ENCODE peak calls at places on chromosomes 16 and 17, in five cellular contexts. One of them, this sample, is unnamed. For H3K9me3 and H3K4me1, the result is how much of the 10 kb centered on the place peaks cover.

GRCh38 chr16:683396-684066 is 603 bp downstream of the JMJD8 start:
- DNase-seq in pancreas: no peak
- DNase-seq in cardiac muscle cell: no peak
- DNase-seq in uterus: no peak
- DNase-seq in keratinocyte: no peak
- DNase-seq in this sample: no peak

GRCh38 chr16:57240872-57241271 is 4.2 kb upstream of the ARL2BP start:
- DNase-seq in pancreas: no peak
- DNase-seq in cardiac muscle cell: no peak
- DNase-seq in uterus: no peak
- DNase-seq in keratinocyte: no peak
- DNase-seq in this sample: no peak

GRCh38 chr16:10992797-10993196 is 48.4 kb downstream of the CLEC16A start:
- DNase-seq in pancreas: no peak
- DNase-seq in cardiac muscle cell: peak
- DNase-seq in uterus: no peak
- DNase-seq in keratinocyte: no peak
- DNase-seq in this sample: no peak

GRCh38 chr16:27982184-27982583 is 81.3 kb downstream of the GSG1L start:
- DNase-seq in pancreas: no peak
- DNase-seq in cardiac muscle cell: no peak
- DNase-seq in uterus: no peak
- DNase-seq in keratinocyte: no peak
- DNase-seq in this sample: peak

GRCh38 chr16:69613283-69614154 is 47.8 kb downstream of the NFAT5 start:
- DNase-seq in pancreas: no peak
- DNase-seq in cardiac muscle cell: peak
- DNase-seq in uterus: no peak
- DNase-seq in keratinocyte: peak
- DNase-seq in this sample: no peak

GRCh38 chr17:8857919-8858318 is 9.6 kb downstream of the PIK3R6 start:
- DNase-seq in pancreas: no peak
- DNase-seq in cardiac muscle cell: peak
- DNase-seq in uterus: no peak
- DNase-seq in keratinocyte: peak
- DNase-seq in this sample: peak

GRCh38 chr17:14545156-14545906 is 244.4 kb downstream of the HS3ST3B1 start:
- DNase-seq in pancreas: no peak
- DNase-seq in cardiac muscle cell: no peak
- DNase-seq in uterus: no peak
- DNase-seq in keratinocyte: no peak
- DNase-seq in this sample: no peak

GRCh38 chr17:17565471-17566365 is 25.8 kb downstream of the PEMT start:
- DNase-seq in pancreas: no peak
- DNase-seq in cardiac muscle cell: no peak
- DNase-seq in uterus: no peak
- DNase-seq in keratinocyte: no peak
- DNase-seq in this sample: no peak

GRCh38 chr16:66970775-66971725 is 10.0 kb downstream of the CES3 start:
- DNase-seq in pancreas: no peak
- DNase-seq in cardiac muscle cell: no peak
- DNase-seq in uterus: no peak
- DNase-seq in keratinocyte: no peak
- DNase-seq in this sample: no peak

GRCh38 chr17:39564201-39564828 is 43.4 kb downstream of the NEUROD2 start:
- DNase-seq in pancreas: no peak
- DNase-seq in cardiac muscle cell: peak
- DNase-seq in uterus: no peak
- DNase-seq in keratinocyte: no peak
- DNase-seq in this sample: no peak

GRCh38 chr17:56000411-56000810 is 152.9 kb upstream of the ANKFN1 start:
- DNase-seq in pancreas: no peak
- DNase-seq in cardiac muscle cell: no peak
- DNase-seq in uterus: no peak
- DNase-seq in keratinocyte: no peak
- DNase-seq in this sample: no peak

DNA sequence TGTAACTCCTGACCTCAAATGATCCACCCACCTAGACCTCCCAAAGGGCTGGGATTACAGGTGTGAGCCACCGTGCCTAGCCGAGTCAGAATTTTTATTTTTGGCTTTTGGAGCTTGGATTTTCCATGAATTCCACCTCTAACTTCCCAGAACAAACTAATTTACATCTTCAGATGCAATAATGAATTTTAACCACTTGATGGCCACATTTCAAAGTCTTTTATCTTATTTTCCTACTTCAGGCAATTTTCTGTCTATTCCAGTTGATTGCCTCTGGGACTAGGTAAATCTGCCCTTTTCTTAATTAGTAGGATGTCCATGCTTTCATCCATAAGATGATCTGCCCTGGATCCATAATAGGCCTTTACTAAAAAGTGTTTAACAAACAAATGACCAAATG is 156.4 kb upstream of the ANKFN1 start:
- DNase-seq in pancreas: no peak
- DNase-seq in cardiac muscle cell: no peak
- DNase-seq in uterus: no peak
- DNase-seq in keratinocyte: no peak
- DNase-seq in this sample: no peak
- TF ChIP-seq CTCF in pancreas: no peak
- TF ChIP-seq CTCF in cardiac muscle cell: no peak
- TF ChIP-seq CTCF in uterus: no peak
- TF ChIP-seq CTCF in keratinocyte: no peak
- TF ChIP-seq CTCF in this sample: no peak

GRCh38 chr17:72887322-72887721 is 205.2 kb downstream of the SLC39A11 start:
- DNase-seq in pancreas: no peak
- DNase-seq in cardiac muscle cell: no peak
- DNase-seq in uterus: no peak
- DNase-seq in keratinocyte: no peak
- DNase-seq in this sample: no peak
- H3K9me3 ChIP-seq in pancreas: under half
- H3K9me3 ChIP-seq in cardiac muscle cell: under half
- H3K9me3 ChIP-seq in uterus: under half
- H3K9me3 ChIP-seq in keratinocyte: under half
- H3K9me3 ChIP-seq in this sample: under half

GRCh38 chr17:75116681-75117080 is 6.9 kb downstream of the ARMC7 start:
- DNase-seq in pancreas: no peak
- DNase-seq in cardiac muscle cell: no peak
- DNase-seq in uterus: no peak
- DNase-seq in keratinocyte: no peak
- DNase-seq in this sample: no peak

GRCh38 chr17:75111777-75112176 is 2.0 kb downstream of the ARMC7 start:
- DNase-seq in pancreas: no peak
- DNase-seq in cardiac muscle cell: no peak
- DNase-seq in uterus: no peak
- DNase-seq in keratinocyte: no peak
- DNase-seq in this sample: no peak

GRCh38 chr17:75113798-75114551 is 4.2 kb downstream of the ARMC7 start:
- DNase-seq in pancreas: peak
- DNase-seq in cardiac muscle cell: peak
- DNase-seq in uterus: peak
- DNase-seq in keratinocyte: peak
- DNase-seq in this sample: peak

GRCh38 chr17:75118307-75118706 is 8.5 kb downstream of the ARMC7 start:
- DNase-seq in pancreas: no peak
- DNase-seq in cardiac muscle cell: no peak
- DNase-seq in uterus: no peak
- DNase-seq in keratinocyte: no peak
- DNase-seq in this sample: no peak

GRCh38 chr17:75115545-75115944 is 5.8 kb downstream of the ARMC7 start:
- DNase-seq in pancreas: no peak
- DNase-seq in cardiac muscle cell: no peak
- DNase-seq in uterus: no peak
- DNase-seq in keratinocyte: no peak
- DNase-seq in this sample: no peak
- H3K4me1 ChIP-seq in pancreas: under half
- H3K4me1 ChIP-seq in cardiac muscle cell: under half
- H3K4me1 ChIP-seq in uterus: under half
- H3K4me1 ChIP-seq in keratinocyte: under half
- H3K4me1 ChIP-seq in this sample: under half

GRCh38 chr16:49352923-49353322 is 20.7 kb upstream of the C16orf78 start:
- DNase-seq in pancreas: no peak
- DNase-seq in cardiac muscle cell: peak
- DNase-seq in uterus: no peak
- DNase-seq in keratinocyte: no peak
- DNase-seq in this sample: no peak
- TF ChIP-seq CTCF in pancreas: no peak
- TF ChIP-seq CTCF in cardiac muscle cell: peak
- TF ChIP-seq CTCF in uterus: no peak
- TF ChIP-seq CTCF in keratinocyte: no peak
- TF ChIP-seq CTCF in this sample: no peak

GRCh38 chr16:35302859-35303258 is 1843.4 kb downstream of the TP53TG3F start:
- DNase-seq in pancreas: no peak
- DNase-seq in cardiac muscle cell: no peak
- DNase-seq in uterus: no peak
- DNase-seq in keratinocyte: no peak
- DNase-seq in this sample: no peak

GRCh38 chr16:35295856-35296255 is 1836.4 kb downstream of the TP53TG3F start:
- DNase-seq in pancreas: no peak
- DNase-seq in cardiac muscle cell: no peak
- DNase-seq in uterus: no peak
- DNase-seq in keratinocyte: no peak
- DNase-seq in this sample: no peak

GRCh38 chr16:35298460-35299243 is 1839.2 kb downstream of the TP53TG3F start:
- DNase-seq in pancreas: no peak
- DNase-seq in cardiac muscle cell: no peak
- DNase-seq in uterus: no peak
- DNase-seq in keratinocyte: peak
- DNase-seq in this sample: no peak

GRCh38 chr16:35296962-35297653 is 1837.7 kb downstream of the TP53TG3F start:
- DNase-seq in pancreas: no peak
- DNase-seq in cardiac muscle cell: no peak
- DNase-seq in uterus: no peak
- DNase-seq in keratinocyte: no peak
- DNase-seq in this sample: no peak
- H3K9me3 ChIP-seq in pancreas: under half
- H3K9me3 ChIP-seq in cardiac muscle cell: under half
- H3K9me3 ChIP-seq in uterus: under half
- H3K9me3 ChIP-seq in keratinocyte: under half
- H3K9me3 ChIP-seq in this sample: under half

GRCh38 chr17:65553646-65554567 is 7.5 kb downstream of the AXIN2 start:
- DNase-seq in pancreas: no peak
- DNase-seq in cardiac muscle cell: peak
- DNase-seq in uterus: peak
- DNase-seq in keratinocyte: no peak
- DNase-seq in this sample: no peak
- H3K4me1 ChIP-seq in pancreas: under half
- H3K4me1 ChIP-seq in cardiac muscle cell: under half
- H3K4me1 ChIP-seq in uterus: under half
- H3K4me1 ChIP-seq in keratinocyte: under half
- H3K4me1 ChIP-seq in this sample: under half

DNA sequence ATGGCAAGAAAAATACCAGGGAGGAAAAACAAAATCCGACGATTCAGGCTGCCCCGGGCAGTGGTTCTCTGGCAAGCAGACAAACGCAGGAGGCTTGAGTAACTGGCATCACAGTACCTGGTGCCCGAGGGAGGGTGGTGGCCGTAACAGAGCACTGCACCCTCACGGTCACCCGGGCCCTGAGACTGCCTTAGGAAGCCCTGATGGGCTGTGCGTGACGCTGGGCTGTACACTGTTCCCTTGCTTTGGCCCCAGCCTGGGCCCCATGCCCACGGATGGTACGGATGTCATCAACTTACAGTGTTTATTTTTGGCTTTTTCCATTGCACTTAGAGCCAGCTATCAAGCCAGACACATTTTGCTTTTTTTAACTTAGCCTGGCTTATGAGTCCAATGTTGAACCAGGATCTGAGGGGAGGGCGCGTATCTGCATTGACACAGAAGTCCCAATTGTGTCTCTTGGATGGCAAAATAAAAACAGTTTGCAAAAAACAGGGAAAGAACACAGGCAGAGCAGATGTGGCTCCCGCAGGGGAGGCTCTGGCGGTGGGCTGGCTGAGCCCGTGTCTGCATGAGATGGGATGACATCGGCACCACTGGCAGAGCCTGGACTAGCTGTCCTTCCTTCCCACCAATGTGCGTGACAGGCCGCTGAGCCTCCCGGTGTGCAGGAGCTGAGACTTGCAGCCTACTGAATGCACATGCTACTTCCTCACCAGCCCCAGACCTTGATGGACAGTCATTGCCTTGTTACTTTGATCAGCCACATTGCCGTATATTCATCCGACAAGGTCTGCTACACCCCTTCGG is 287.7 kb downstream of the FOXL1 start:
- DNase-seq in pancreas: no peak
- DNase-seq in cardiac muscle cell: no peak
- DNase-seq in uterus: no peak
- DNase-seq in keratinocyte: no peak
- DNase-seq in this sample: no peak
- TF ChIP-seq CTCF in pancreas: no peak
- TF ChIP-seq CTCF in cardiac muscle cell: no peak
- TF ChIP-seq CTCF in uterus: no peak
- TF ChIP-seq CTCF in keratinocyte: no peak
- TF ChIP-seq CTCF in this sample: no peak

GRCh38 chr17:79824893-79825579 is 14.2 kb downstream of the CBX4 start:
- DNase-seq in pancreas: no peak
- DNase-seq in cardiac muscle cell: no peak
- DNase-seq in uterus: no peak
- DNase-seq in keratinocyte: no peak
- DNase-seq in this sample: no peak
- H3K9me3 ChIP-seq in pancreas: under half
- H3K9me3 ChIP-seq in cardiac muscle cell: under half
- H3K9me3 ChIP-seq in uterus: under half
- H3K9me3 ChIP-seq in keratinocyte: under half
- H3K9me3 ChIP-seq in this sample: under half

DNA sequence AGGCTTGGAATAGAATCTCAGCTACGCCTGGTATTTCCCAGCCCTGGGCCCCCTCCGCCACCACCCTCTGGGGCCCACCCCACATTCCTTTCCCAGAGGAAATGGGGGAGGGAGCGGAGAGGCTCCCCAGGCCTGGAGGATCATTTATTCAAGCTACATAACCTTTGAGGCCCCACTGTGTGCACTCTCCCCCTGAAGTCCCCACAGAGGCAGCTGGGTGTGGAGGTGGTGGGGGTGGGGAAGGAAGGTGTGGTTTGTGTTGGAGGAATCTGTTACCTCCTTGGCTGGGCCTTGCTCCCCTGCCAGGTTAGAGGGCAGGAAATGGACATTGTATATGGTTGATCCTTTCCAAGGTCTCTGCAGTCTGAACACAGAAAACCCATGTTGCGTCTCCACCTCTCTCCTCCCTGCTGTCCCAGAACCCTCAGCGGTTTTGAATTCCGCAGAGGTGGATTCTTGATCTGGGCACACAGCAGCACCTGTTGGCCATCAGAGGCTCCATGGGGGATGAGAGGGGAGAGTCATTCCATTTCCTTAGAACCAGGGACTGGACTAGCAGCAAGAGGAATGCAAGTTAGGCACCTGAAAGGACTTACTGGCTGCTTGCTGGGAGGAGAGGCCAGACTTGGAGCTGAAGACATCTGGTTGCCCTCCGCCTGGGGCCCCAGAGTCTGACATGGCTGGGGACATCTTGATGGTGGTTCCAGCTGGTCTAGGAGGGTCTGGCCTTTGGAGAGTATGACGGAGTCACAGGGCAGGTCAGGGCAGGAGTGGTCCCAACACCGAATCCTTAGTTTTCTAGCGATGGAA is 23.0 kb downstream of the ARHGAP23 start:
- DNase-seq in pancreas: no peak
- DNase-seq in cardiac muscle cell: peak
- DNase-seq in uterus: peak
- DNase-seq in keratinocyte: no peak
- DNase-seq in this sample: no peak
- H3K4me1 ChIP-seq in pancreas: under half
- H3K4me1 ChIP-seq in cardiac muscle cell: under half
- H3K4me1 ChIP-seq in uterus: under half
- H3K4me1 ChIP-seq in keratinocyte: half or more
- H3K4me1 ChIP-seq in this sample: under half

This sample was measured in Peyer's patch.